ENCODE peak calls at places on chromosome 5, in seven cellular contexts. One of them, this sample, is unnamed.

GRCh38 chr5:132264546-132265335 is 7.2 kb downstream of the PDLIM4 start:
- DNase-seq in Calu3: no peak
- DNase-seq in AG09309: no peak
- DNase-seq in AG04449: no peak
- DNase-seq in cardiac muscle cell: no peak
- DNase-seq in progenitor cell of endocrine pancreas: no peak
- DNase-seq in fibroblast of lung: no peak
- DNase-seq in this sample: peak; percentile 45

GRCh38 chr5:3190433-3190832 is 405.2 kb upstream of the IRX1 start:
- DNase-seq in progenitor cell of endocrine pancreas: no peak
- DNase-seq in cardiac muscle cell: no peak
- DNase-seq in AG04449: no peak
- DNase-seq in fibroblast of lung: no peak
- DNase-seq in AG09309: no peak
- DNase-seq in Calu3: no peak
- DNase-seq in this sample: no peak

GRCh38 chr5:31638286-31638685 is 645 bp upstream of the PDZD2 start:
- DNase-seq in cardiac muscle cell: peak; percentile 36
- DNase-seq in AG09309: no peak
- DNase-seq in progenitor cell of endocrine pancreas: no peak
- DNase-seq in Calu3: no peak
- DNase-seq in fibroblast of lung: no peak
- DNase-seq in AG04449: no peak
- DNase-seq in this sample: no peak

GRCh38 chr5:14380712-14381111 is 200.9 kb upstream of the OTULINL start:
- DNase-seq in AG09309: no peak
- DNase-seq in fibroblast of lung: no peak
- DNase-seq in progenitor cell of endocrine pancreas: no peak
- DNase-seq in AG04449: no peak
- DNase-seq in Calu3: no peak
- DNase-seq in cardiac muscle cell: no peak
- DNase-seq in this sample: no peak

GRCh38 chr5:154513669-154514084 is 35.6 kb upstream of the HAND1 start:
- DNase-seq in Calu3: no peak
- DNase-seq in AG04449: no peak
- DNase-seq in AG09309: peak; percentile 34
- DNase-seq in progenitor cell of endocrine pancreas: no peak
- DNase-seq in cardiac muscle cell: peak; percentile 48
- DNase-seq in fibroblast of lung: peak; percentile 43
- DNase-seq in this sample: no peak

GRCh38 chr5:141223112-141223783 is at the start of gene PCDHB14:
- DNase-seq in AG04449: no peak
- DNase-seq in cardiac muscle cell: peak; percentile 27
- DNase-seq in progenitor cell of endocrine pancreas: no peak
- DNase-seq in fibroblast of lung: peak; percentile 13
- DNase-seq in AG09309: peak; percentile 16
- DNase-seq in Calu3: peak; percentile 66
- DNase-seq in this sample: no peak

GRCh38 chr5:123610665-123611406 is 98.9 kb downstream of the CSNK1G3 start:
- DNase-seq in fibroblast of lung: peak; percentile 60
- DNase-seq in AG09309: peak; percentile 45
- DNase-seq in Calu3: peak; percentile 55
- DNase-seq in cardiac muscle cell: peak; percentile 84
- DNase-seq in AG04449: peak; percentile 26
- DNase-seq in progenitor cell of endocrine pancreas: no peak
- DNase-seq in this sample: no peak

GRCh38 chr5:143229896-143230675 is 173.4 kb downstream of the NR3C1 start:
- DNase-seq in cardiac muscle cell: no peak
- DNase-seq in AG04449: no peak
- DNase-seq in fibroblast of lung: no peak
- DNase-seq in progenitor cell of endocrine pancreas: no peak
- DNase-seq in Calu3: peak; percentile 38
- DNase-seq in AG09309: peak; percentile 28
- DNase-seq in this sample: no peak

GRCh38 chr5:181189363-181189961 is 15.5 kb downstream of the TRIM7 start:
- DNase-seq in fibroblast of lung: peak; percentile 42
- DNase-seq in Calu3: no peak
- DNase-seq in AG04449: no peak
- DNase-seq in cardiac muscle cell: peak; percentile 31
- DNase-seq in progenitor cell of endocrine pancreas: no peak
- DNase-seq in AG09309: no peak
- DNase-seq in this sample: no peak

GRCh38 chr5:122775713-122776084 is 819 bp downstream of the SNX2 start:
- DNase-seq in cardiac muscle cell: peak; percentile 21
- DNase-seq in progenitor cell of endocrine pancreas: no peak
- DNase-seq in AG09309: no peak
- DNase-seq in Calu3: no peak
- DNase-seq in fibroblast of lung: peak; percentile 10
- DNase-seq in AG04449: no peak
- DNase-seq in this sample: no peak

GRCh38 chr5:69484891-69485290 is 7.7 kb upstream of the OCLN start:
- DNase-seq in AG04449: peak; percentile 23
- DNase-seq in AG09309: no peak
- DNase-seq in progenitor cell of endocrine pancreas: no peak
- DNase-seq in fibroblast of lung: peak; percentile 60
- DNase-seq in Calu3: no peak
- DNase-seq in cardiac muscle cell: peak; percentile 91
- DNase-seq in this sample: no peak

GRCh38 chr5:5302201-5302600 is 120.3 kb upstream of the ICE1 start:
- DNase-seq in fibroblast of lung: no peak
- DNase-seq in AG04449: no peak
- DNase-seq in AG09309: no peak
- DNase-seq in progenitor cell of endocrine pancreas: no peak
- DNase-seq in Calu3: no peak
- DNase-seq in cardiac muscle cell: no peak
- DNase-seq in this sample: no peak

GRCh38 chr5:116032094-116032517 is at the start of gene ARL14EPL:
- DNase-seq in AG04449: peak; percentile 1
- DNase-seq in cardiac muscle cell: peak; percentile 93
- DNase-seq in AG09309: peak; percentile 44
- DNase-seq in fibroblast of lung: peak; percentile 91
- DNase-seq in Calu3: peak; percentile 83
- DNase-seq in progenitor cell of endocrine pancreas: no peak
- DNase-seq in this sample: no peak
- TF ChIP-seq CTCF in AG04449: peak; percentile 10
- TF ChIP-seq CTCF in cardiac muscle cell: peak; percentile 49
- TF ChIP-seq CTCF in AG09309: peak; percentile 73
- TF ChIP-seq CTCF in fibroblast of lung: peak; percentile 32
- TF ChIP-seq CTCF in Calu3: no peak
- TF ChIP-seq CTCF in progenitor cell of endocrine pancreas: peak; percentile 13
- TF ChIP-seq CTCF in this sample: peak; percentile 39

GRCh38 chr5:84091400-84091799 is 293.3 kb downstream of the EDIL3 start:
- DNase-seq in AG04449: no peak
- DNase-seq in Calu3: no peak
- DNase-seq in cardiac muscle cell: no peak
- DNase-seq in AG09309: no peak
- DNase-seq in fibroblast of lung: no peak
- DNase-seq in progenitor cell of endocrine pancreas: no peak
- DNase-seq in this sample: no peak
- TF ChIP-seq CTCF in AG04449: no peak
- TF ChIP-seq CTCF in Calu3: no peak
- TF ChIP-seq CTCF in cardiac muscle cell: no peak
- TF ChIP-seq CTCF in AG09309: no peak
- TF ChIP-seq CTCF in fibroblast of lung: no peak
- TF ChIP-seq CTCF in progenitor cell of endocrine pancreas: no peak
- TF ChIP-seq CTCF in this sample: no peak

DNA sequence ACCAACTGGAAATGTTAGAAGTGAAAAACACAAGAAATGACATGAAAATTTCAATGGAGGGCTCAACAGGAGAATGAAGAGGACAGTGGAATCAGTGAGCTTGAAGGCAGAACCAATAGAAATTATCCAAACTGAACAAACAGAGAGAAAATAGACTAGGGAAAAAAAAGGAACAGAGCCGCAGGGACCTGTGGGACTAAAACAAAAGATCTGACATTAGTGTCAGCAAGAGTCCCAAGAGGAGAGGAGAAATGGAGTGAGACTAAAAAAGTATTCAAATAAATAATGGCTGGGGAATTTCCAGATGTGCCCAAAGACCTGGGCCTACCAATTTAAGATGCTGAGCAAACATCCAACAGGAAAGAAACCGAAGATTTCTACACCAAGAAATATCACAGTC is 175.0 kb upstream of the PHYKPL start:
- DNase-seq in AG04449: no peak
- DNase-seq in cardiac muscle cell: no peak
- DNase-seq in AG09309: no peak
- DNase-seq in fibroblast of lung: no peak
- DNase-seq in Calu3: no peak
- DNase-seq in progenitor cell of endocrine pancreas: no peak
- DNase-seq in this sample: no peak
- TF ChIP-seq CTCF in AG04449: no peak
- TF ChIP-seq CTCF in cardiac muscle cell: no peak
- TF ChIP-seq CTCF in AG09309: no peak
- TF ChIP-seq CTCF in fibroblast of lung: no peak
- TF ChIP-seq CTCF in Calu3: no peak
- TF ChIP-seq CTCF in progenitor cell of endocrine pancreas: no peak
- TF ChIP-seq CTCF in this sample: no peak

DNA sequence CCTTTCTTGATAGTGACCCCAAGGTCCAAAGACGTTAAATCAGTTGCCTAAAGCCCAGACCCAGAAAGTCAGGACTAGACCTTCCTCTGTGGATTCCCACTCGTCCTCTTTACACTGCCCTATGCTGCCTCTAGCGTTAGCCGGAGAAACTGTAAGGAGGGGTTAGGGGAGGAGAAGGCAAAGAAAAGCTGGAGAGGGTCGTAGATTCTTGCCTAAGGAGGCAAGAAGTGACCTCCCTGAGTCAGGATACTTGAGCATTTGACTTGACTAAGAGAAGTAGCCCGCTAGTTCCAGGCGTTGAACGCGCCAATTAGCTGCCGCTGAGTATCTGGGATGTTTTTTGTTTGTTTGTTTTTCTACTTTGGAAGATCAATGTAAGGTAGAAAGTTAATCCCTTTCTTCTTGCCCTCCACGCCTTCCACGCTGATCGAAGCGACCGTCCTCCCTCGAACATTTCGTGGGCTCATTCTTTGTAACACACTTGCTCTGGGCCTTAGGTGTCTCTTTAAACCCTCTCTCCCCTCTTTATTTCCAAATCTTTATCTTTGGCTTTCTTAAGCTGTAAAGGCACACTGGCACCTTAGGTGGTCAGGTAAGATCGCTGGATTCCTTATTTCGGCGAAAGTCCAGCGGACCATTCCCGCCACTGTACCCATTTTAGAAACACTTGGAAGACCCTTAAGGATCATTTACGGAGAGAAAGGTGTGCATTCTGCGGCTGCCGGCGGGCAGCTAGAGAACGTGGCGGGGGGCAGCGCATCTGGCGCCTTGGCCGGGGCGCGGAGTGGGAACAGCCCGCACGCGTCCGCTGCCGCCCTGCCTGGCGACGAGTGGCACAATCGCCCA is 5.1 kb upstream of the RGMB start:
- DNase-seq in fibroblast of lung: peak; percentile 62
- DNase-seq in cardiac muscle cell: peak; percentile 71
- DNase-seq in AG09309: no peak
- DNase-seq in Calu3: peak; percentile 74
- DNase-seq in progenitor cell of endocrine pancreas: peak; percentile 38
- DNase-seq in AG04449: no peak
- DNase-seq in this sample: no peak
- TF ChIP-seq CTCF in fibroblast of lung: peak; percentile 99
- TF ChIP-seq CTCF in cardiac muscle cell: peak; percentile 99
- TF ChIP-seq CTCF in AG09309: peak; percentile 97
- TF ChIP-seq CTCF in Calu3: peak; percentile 94
- TF ChIP-seq CTCF in progenitor cell of endocrine pancreas: peak; percentile 89
- TF ChIP-seq CTCF in AG04449: peak; percentile 91
- TF ChIP-seq CTCF in this sample: peak; percentile 92

DNA sequence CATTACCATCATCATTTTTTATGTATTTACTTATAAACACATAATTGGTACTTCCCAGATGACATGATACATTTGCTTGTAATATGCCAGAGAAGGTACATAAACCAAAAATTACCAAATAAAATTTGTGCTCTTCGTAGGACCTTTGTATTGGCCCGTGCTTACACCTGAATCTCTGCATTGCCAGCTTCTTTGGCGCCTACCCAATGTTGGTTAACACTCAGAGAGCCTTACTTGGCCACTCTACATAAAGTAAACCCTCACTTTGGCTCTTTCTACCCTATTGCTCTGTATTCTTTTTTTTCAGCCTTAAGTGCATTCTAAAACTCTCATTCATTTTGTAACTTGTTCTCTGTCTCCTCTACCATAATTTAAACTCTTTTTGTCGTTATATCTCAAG is 148.1 kb upstream of the ZNF608 start:
- DNase-seq in fibroblast of lung: no peak
- DNase-seq in progenitor cell of endocrine pancreas: no peak
- DNase-seq in AG04449: no peak
- DNase-seq in AG09309: no peak
- DNase-seq in Calu3: no peak
- DNase-seq in cardiac muscle cell: no peak
- DNase-seq in this sample: no peak
- TF ChIP-seq CTCF in fibroblast of lung: no peak
- TF ChIP-seq CTCF in progenitor cell of endocrine pancreas: no peak
- TF ChIP-seq CTCF in AG04449: no peak
- TF ChIP-seq CTCF in AG09309: no peak
- TF ChIP-seq CTCF in Calu3: no peak
- TF ChIP-seq CTCF in cardiac muscle cell: no peak
- TF ChIP-seq CTCF in this sample: no peak

GRCh38 chr5:95238560-95239325 is 46.2 kb downstream of the MCTP1 start:
- DNase-seq in AG04449: no peak
- DNase-seq in fibroblast of lung: peak; percentile 74
- DNase-seq in progenitor cell of endocrine pancreas: no peak
- DNase-seq in cardiac muscle cell: peak; percentile 26
- DNase-seq in AG09309: no peak
- DNase-seq in Calu3: no peak
- DNase-seq in this sample: no peak
- TF ChIP-seq CTCF in AG04449: peak; percentile 14
- TF ChIP-seq CTCF in fibroblast of lung: peak; percentile 33
- TF ChIP-seq CTCF in progenitor cell of endocrine pancreas: peak; percentile 17
- TF ChIP-seq CTCF in cardiac muscle cell: peak; percentile 23
- TF ChIP-seq CTCF in AG09309: peak; percentile 22
- TF ChIP-seq CTCF in Calu3: no peak
- TF ChIP-seq CTCF in this sample: peak; percentile 52

This sample was measured in type B pancreatic cell.